ENCODE peak calls at places on chromosomes 1 and 21, in nine cellular contexts. N is fibroblast of pulmonary artery, R is sigmoid colon, H is bronchial epithelial cell, Q is fibroblast of lung, F is PC-9, S is fibroblast of villous mesenchyme, K is fibroblast of the aortic adventitia, P is dorsolateral prefrontal cortex. G is an unnamed sample.

GRCh38 chr1:192958871-192959270 is 100.3 kb downstream of the UCHL5 start:
- DNase-seq in N (peak), R (no peak), H (peak), Q (peak), F (no peak), S (no peak), K (peak), P (no peak), G (no peak)

GRCh38 chr1:30382496-30382895 is 340.9 kb downstream of the MATN1 start:
- DNase-seq in N (no peak), R (peak), H (no peak), Q (no peak), F (no peak), S (no peak), K (no peak), P (no peak), G (no peak)

GRCh38 chr1:14552246-14552970 is 46.1 kb upstream of the KAZN start:
- DNase-seq in N (no peak), R (no peak), H (no peak), Q (no peak), F (no peak), S (no peak), K (no peak), P (no peak), G (no peak)

GRCh38 chr1:225347123-225347683 is 80.6 kb downstream of the LBR start:
- DNase-seq in N (peak), R (no peak), H (no peak), Q (no peak), F (no peak), S (no peak), K (no peak), P (no peak), G (no peak)

GRCh38 chr1:55604749-55605148 is 389.6 kb upstream of the USP24 start:
- DNase-seq in N (peak), R (no peak), H (no peak), Q (no peak), F (no peak), S (no peak), K (peak), P (no peak), G (no peak)

GRCh38 chr1:210446479-210446878 is 117.8 kb downstream of the HHAT start:
- DNase-seq in N (no peak), R (no peak), H (no peak), Q (no peak), F (peak), S (peak), K (no peak), P (no peak), G (no peak)

GRCh38 chr21:22791986-22792560 is 1793.9 kb downstream of the NCAM2 start:
- DNase-seq in N (peak), R (no peak), H (peak), Q (peak), F (no peak), S (peak), K (peak), P (no peak), G (peak)

GRCh38 chr1:67647036-67647798 is 37.8 kb upstream of the GADD45A start:
- DNase-seq in N (peak), R (no peak), H (no peak), Q (peak), F (no peak), S (peak), K (peak), P (no peak), G (no peak)

GRCh38 chr1:225873281-225873850 is 8.8 kb downstream of the TMEM63A start:
- DNase-seq in N (no peak), R (no peak), H (no peak), Q (no peak), F (no peak), S (no peak), K (no peak), P (no peak), G (no peak)

GRCh38 chr1:39720094-39720999 is 18.3 kb upstream of the PPIE start:
- DNase-seq in N (peak), R (no peak), H (peak), Q (peak), F (peak), S (peak), K (peak), P (no peak), G (no peak)

GRCh38 chr1:30722175-30722537 is 1.2 kb downstream of the MATN1 start:
- DNase-seq in N (no peak), R (no peak), H (no peak), Q (no peak), F (peak), S (no peak), K (no peak), P (no peak), G (no peak)

GRCh38 chr1:8361198-8361849 is 43.4 kb downstream of the SLC45A1 start:
- DNase-seq in N (no peak), R (no peak), H (no peak), Q (no peak), F (no peak), S (no peak), K (no peak), P (no peak), G (no peak)

GRCh38 chr21:44436958-44437357 is 18.4 kb upstream of the LRRC3 start:
- DNase-seq in N (no peak), R (peak), H (no peak), Q (no peak), F (no peak), S (no peak), K (no peak), P (no peak), G (no peak)

GRCh38 chr1:228367798-228368791 is 38.5 kb downstream of the TRIM11 start:
- DNase-seq in N (no peak), R (peak), H (peak), Q (no peak), F (peak), S (no peak), K (no peak), P (no peak), G (no peak)

GRCh38 chr21:36646011-36646410 is 52.9 kb upstream of the SIM2 start:
- DNase-seq in N (no peak), R (no peak), H (no peak), Q (no peak), F (no peak), S (no peak), K (no peak), P (no peak), G (no peak)

GRCh38 chr1:6691507-6691906 is 10.1 kb downstream of the DNAJC11 start:
- DNase-seq in N (peak), R (no peak), H (no peak), Q (no peak), F (no peak), S (no peak), K (peak), P (no peak), G (no peak)

GRCh38 chr1:231359113-231359512 is 21.0 kb downstream of the SPRTN start:
- DNase-seq in N (peak), R (peak), H (peak), Q (peak), F (no peak), S (peak), K (peak), P (no peak), G (no peak)

GRCh38 chr1:200496937-200497336 is 87.1 kb upstream of the ZNF281 start:
- DNase-seq in N (no peak), R (no peak), H (no peak), Q (no peak), F (no peak), S (no peak), K (no peak), P (no peak), G (no peak)

GRCh38 chr1:2609271-2610035 is 22.9 kb downstream of the PRXL2B start:
- DNase-seq in N (no peak), R (no peak), H (no peak), Q (no peak), F (no peak), S (no peak), K (no peak), P (peak), G (no peak)

GRCh38 chr1:223496883-223497282 is 103.7 kb downstream of the CCDC185 start:
- DNase-seq in N (no peak), R (no peak), H (no peak), Q (no peak), F (no peak), S (no peak), K (no peak), P (no peak), G (no peak)

GRCh38 chr21:26391166-26391565 is 181.9 kb downstream of the CYYR1 start:
- DNase-seq in N (no peak), R (no peak), H (peak), Q (no peak), F (no peak), S (no peak), K (no peak), P (no peak), G (no peak)

GRCh38 chr1:111987502-111987901 is 2.0 kb downstream of the KCND3 start:
- DNase-seq in N (no peak), R (no peak), H (no peak), Q (no peak), F (no peak), S (no peak), K (no peak), P (no peak), G (no peak)

GRCh38 chr1:152582647-152583046 is 2.3 kb upstream of the LCE3D start:
- DNase-seq in N (no peak), R (no peak), H (peak), Q (no peak), F (no peak), S (no peak), K (no peak), P (no peak), G (no peak)

GRCh38 chr1:224116131-224116530 is 2.2 kb downstream of the FBXO28 start:
- DNase-seq in N (peak), R (no peak), H (peak), Q (peak), F (no peak), S (peak), K (peak), P (no peak), G (peak)

GRCh38 chr1:34705077-34705476 is 49.8 kb upstream of the GJB5 start:
- DNase-seq in N (no peak), R (no peak), H (no peak), Q (no peak), F (no peak), S (no peak), K (no peak), P (no peak), G (no peak)

GRCh38 chr1:12617511-12617900 is 504 bp downstream of the DHRS3 start:
- DNase-seq in N (no peak), R (no peak), H (peak), Q (no peak), F (no peak), S (peak), K (no peak), P (no peak), G (no peak)

GRCh38 chr1:201918343-201918742 is 28.0 kb downstream of the LMOD1 start:
- DNase-seq in N (no peak), R (no peak), H (no peak), Q (no peak), F (no peak), S (no peak), K (no peak), P (no peak), G (no peak)

GRCh38 chr1:168285419-168285790 is 4.7 kb downstream of the TBX19 start:
- DNase-seq in N (no peak), R (no peak), H (peak), Q (no peak), F (peak), S (no peak), K (no peak), P (no peak), G (no peak)

GRCh38 chr1:119784127-119784781 is 15.5 kb upstream of the HMGCS2 start:
- DNase-seq in N (peak), R (peak), H (peak), Q (peak), F (no peak), S (peak), K (peak), P (no peak), G (no peak)

GRCh38 chr1:84412316-84412942 is 14.1 kb downstream of the DNASE2B start:
- DNase-seq in N (peak), R (no peak), H (no peak), Q (peak), F (peak), S (peak), K (peak), P (no peak), G (peak)

GRCh38 chr1:165960881-165961280 is 133.5 kb downstream of the UCK2 start:
- DNase-seq in N (no peak), R (no peak), H (no peak), Q (no peak), F (no peak), S (no peak), K (no peak), P (no peak), G (no peak)

GRCh38 chr21:43767980-43768867 is 7.9 kb downstream of the CSTB start:
- DNase-seq in N (peak), R (no peak), H (peak), Q (peak), F (peak), S (peak), K (peak), P (no peak), G (peak)

GRCh38 chr1:46183119-46183842 is 7.0 kb upstream of the P3R3URF start:
- DNase-seq in N (peak), R (peak), H (peak), Q (peak), F (peak), S (peak), K (peak), P (no peak), G (peak)

GRCh38 chr1:187409341-187409740 is 580.6 kb downstream of the PLA2G4A start:
- DNase-seq in N (peak), R (no peak), H (no peak), Q (peak), F (no peak), S (peak), K (peak), P (no peak), G (no peak)

GRCh38 chr1:44820945-44821715 is 12.8 kb downstream of the BTBD19 start:
- DNase-seq in N (no peak), R (peak), H (no peak), Q (no peak), F (no peak), S (no peak), K (no peak), P (no peak), G (no peak)

GRCh38 chr1:111585461-111586100 is 34.0 kb upstream of the RAP1A start:
- DNase-seq in N (no peak), R (no peak), H (peak), Q (no peak), F (no peak), S (no peak), K (no peak), P (no peak), G (no peak)

GRCh38 chr1:226001852-226002666 is 2.9 kb upstream of the SDE2 start:
- DNase-seq in N (peak), R (peak), H (no peak), Q (no peak), F (peak), S (no peak), K (peak), P (no peak), G (no peak)

GRCh38 chr1:217021400-217021799 is 298.2 kb upstream of the ESRRG start:
- DNase-seq in N (no peak), R (no peak), H (no peak), Q (no peak), F (no peak), S (no peak), K (no peak), P (no peak), G (no peak)

GRCh38 chr1:77560741-77561140 is 121.7 kb downstream of the ZZZ3 start:
- DNase-seq in N (no peak), R (no peak), H (no peak), Q (no peak), F (no peak), S (no peak), K (no peak), P (no peak), G (no peak)

GRCh38 chr1:178064191-178064821 is 29.6 kb upstream of the RASAL2 start:
- DNase-seq in N (no peak), R (no peak), H (no peak), Q (no peak), F (no peak), S (no peak), K (no peak), P (no peak), G (no peak)

GRCh38 chr1:178057131-178057765 is 36.7 kb upstream of the RASAL2 start:
- DNase-seq in N (no peak), R (no peak), H (no peak), Q (no peak), F (no peak), S (no peak), K (no peak), P (no peak), G (no peak)

GRCh38 chr1:178057863-178058576 is 35.9 kb upstream of the RASAL2 start:
- DNase-seq in N (peak), R (peak), H (peak), Q (peak), F (peak), S (peak), K (peak), P (no peak), G (no peak)

GRCh38 chr1:178061632-178062031 is 32.3 kb upstream of the RASAL2 start:
- DNase-seq in N (no peak), R (no peak), H (no peak), Q (no peak), F (no peak), S (no peak), K (no peak), P (no peak), G (no peak)

GRCh38 chr1:178060789-178061556 is 32.9 kb upstream of the RASAL2 start:
- DNase-seq in N (peak), R (no peak), H (peak), Q (peak), F (peak), S (peak), K (peak), P (no peak), G (peak)
- H3K4me3 ChIP-seq in N (peak), R (no peak), H (no peak), Q (no peak), F (peak), S (no peak), K (peak), P (no peak), G (peak)

DNA sequence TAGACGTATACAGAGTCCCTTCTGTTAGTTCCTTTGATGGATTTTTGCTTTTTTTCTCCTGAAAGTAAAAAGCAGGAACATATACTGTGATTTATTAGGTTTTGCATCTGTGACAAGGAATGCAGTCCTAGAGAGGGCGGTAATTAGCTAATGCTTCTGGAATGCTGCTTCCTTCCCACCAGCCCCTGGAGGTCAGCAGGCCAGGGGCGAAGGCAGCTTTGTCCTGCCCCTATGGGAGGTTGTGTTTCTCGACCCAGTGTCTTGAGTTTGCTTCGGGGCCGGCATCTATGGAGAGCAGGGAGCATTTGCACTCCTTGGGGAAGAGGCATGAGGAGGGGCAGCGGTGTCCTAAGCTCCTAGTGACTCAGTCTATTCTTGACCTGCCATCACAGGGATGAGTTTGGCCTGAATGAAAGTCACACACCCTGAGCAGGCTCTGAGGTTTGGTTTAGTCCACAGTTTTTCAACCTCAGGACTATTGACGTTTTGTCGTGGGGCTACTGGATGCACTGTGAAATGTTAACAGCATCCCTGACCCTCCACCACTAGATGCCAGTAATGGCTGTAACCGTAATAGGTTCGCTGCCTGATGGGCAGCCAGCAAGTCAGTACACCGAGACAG is 85.0 kb upstream of the KCNJ15 start:
- DNase-seq in N (peak), R (no peak), H (peak), Q (peak), F (no peak), S (peak), K (peak), P (no peak), G (no peak)
- TF ChIP-seq CTCF in N (no peak), R (no peak), H (no peak), Q (peak), F (no peak), S (peak), K (no peak), P (no peak), G (peak)

GRCh38 chr1:113657556-113658063 is 101.7 kb downstream of the PHTF1 start:
- DNase-seq in N (no peak), R (no peak), H (no peak), Q (no peak), F (no peak), S (no peak), K (no peak), P (no peak), G (no peak)
- H3K4me3 ChIP-seq in N (no peak), R (no peak), H (no peak), Q (no peak), F (no peak), S (no peak), K (no peak), P (no peak), G (no peak)

DNA sequence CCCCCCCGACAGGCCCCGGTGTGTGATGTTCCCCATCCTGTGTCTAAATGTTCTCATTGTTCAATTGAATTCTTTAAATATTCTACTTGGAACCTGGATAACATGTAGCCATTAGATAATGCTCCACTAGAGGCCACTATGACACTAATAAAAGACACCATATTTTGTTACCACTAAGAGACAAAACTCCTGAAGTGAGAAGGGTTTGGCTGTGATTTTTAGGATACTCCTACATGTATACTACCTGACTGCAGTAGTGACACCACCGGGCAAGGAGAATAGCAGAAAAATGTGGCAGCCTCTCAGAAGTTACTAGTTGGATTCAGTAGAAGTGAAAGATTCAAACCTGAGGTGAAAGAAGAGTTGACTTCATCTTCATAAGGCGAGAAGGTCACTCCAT is 36.0 kb downstream of the F5 start:
- DNase-seq in N (peak), R (no peak), H (peak), Q (peak), F (no peak), S (peak), K (peak), P (no peak), G (no peak)
- TF ChIP-seq CTCF in N (peak), R (no peak), H (peak), Q (peak), F (peak), S (peak), K (peak), P (peak), G (peak)

GRCh38 chr1:32992489-32993214 is 28.0 kb upstream of the RNF19B start:
- DNase-seq in N (peak), R (peak), H (peak), Q (peak), F (peak), S (peak), K (peak), P (no peak), G (peak)
- H3K4me3 ChIP-seq in N (no peak), R (no peak), H (no peak), Q (no peak), F (peak), S (no peak), K (no peak), P (no peak), G (no peak)

GRCh38 chr1:185721553-185721952 is 12.6 kb upstream of the HMCN1 start:
- DNase-seq in N (no peak), R (no peak), H (no peak), Q (no peak), F (no peak), S (no peak), K (no peak), P (no peak), G (no peak)

GRCh38 chr1:185716095-185716494 is 18.1 kb upstream of the HMCN1 start:
- DNase-seq in N (no peak), R (no peak), H (no peak), Q (no peak), F (no peak), S (no peak), K (no peak), P (no peak), G (no peak)

GRCh38 chr1:185719021-185719420 is 15.2 kb upstream of the HMCN1 start:
- DNase-seq in N (peak), R (no peak), H (peak), Q (peak), F (no peak), S (peak), K (peak), P (no peak), G (peak)

GRCh38 chr1:185720633-185721272 is 13.4 kb upstream of the HMCN1 start:
- DNase-seq in N (peak), R (no peak), H (peak), Q (peak), F (no peak), S (peak), K (peak), P (no peak), G (peak)
- TF ChIP-seq CTCF in N (peak), R (no peak), H (peak), Q (peak), F (peak), S (peak), K (peak), P (peak), G (peak)